ENCODE peak calls at places on chromosomes 4 and X, in ten cellular contexts. One of them, this sample, is unnamed.

GRCh38 chrX:136121788-136122187 is 25.5 kb upstream of the FHL1 start:
- DNase-seq in thoracic aorta: no peak
- DNase-seq in WERI-Rb-1: no peak
- DNase-seq in GM23338: no peak
- DNase-seq in GM12865: no peak
- DNase-seq in neural progenitor cell: no peak
- DNase-seq in thyroid gland: no peak
- DNase-seq in fibroblast of pulmonary artery: peak
- DNase-seq in foreskin fibroblast: no peak
- DNase-seq in left ventricle myocardium inferior: no peak
- DNase-seq in this sample: peak

GRCh38 chr4:130486841-130487240 is 1390.9 kb downstream of the C4orf33 start:
- DNase-seq in thoracic aorta: no peak
- DNase-seq in WERI-Rb-1: no peak
- DNase-seq in foreskin fibroblast: no peak
- DNase-seq in GM12865: no peak
- DNase-seq in GM23338: no peak
- DNase-seq in thyroid gland: no peak
- DNase-seq in fibroblast of pulmonary artery: no peak
- DNase-seq in left ventricle myocardium inferior: no peak
- DNase-seq in neural progenitor cell: no peak
- DNase-seq in this sample: no peak

GRCh38 chr4:142516686-142517145 is 329.4 kb downstream of the INPP4B start:
- DNase-seq in GM12865: no peak
- DNase-seq in neural progenitor cell: peak
- DNase-seq in left ventricle myocardium inferior: no peak
- DNase-seq in foreskin fibroblast: peak
- DNase-seq in fibroblast of pulmonary artery: peak
- DNase-seq in thyroid gland: no peak
- DNase-seq in GM23338: no peak
- DNase-seq in WERI-Rb-1: no peak
- DNase-seq in thoracic aorta: no peak
- DNase-seq in this sample: peak

GRCh38 chr4:42605264-42605663 is 51.6 kb downstream of the ATP8A1 start:
- DNase-seq in foreskin fibroblast: no peak
- DNase-seq in thoracic aorta: no peak
- DNase-seq in fibroblast of pulmonary artery: no peak
- DNase-seq in GM12865: no peak
- DNase-seq in left ventricle myocardium inferior: no peak
- DNase-seq in WERI-Rb-1: no peak
- DNase-seq in neural progenitor cell: no peak
- DNase-seq in GM23338: no peak
- DNase-seq in thyroid gland: peak
- DNase-seq in this sample: no peak

GRCh38 chrX:34557733-34558132 is 99.4 kb downstream of the TMEM47 start:
- DNase-seq in GM23338: peak
- DNase-seq in foreskin fibroblast: no peak
- DNase-seq in thyroid gland: no peak
- DNase-seq in WERI-Rb-1: no peak
- DNase-seq in GM12865: no peak
- DNase-seq in thoracic aorta: no peak
- DNase-seq in neural progenitor cell: no peak
- DNase-seq in left ventricle myocardium inferior: no peak
- DNase-seq in fibroblast of pulmonary artery: no peak
- DNase-seq in this sample: no peak

GRCh38 chrX:129637217-129638109 is 17.3 kb downstream of the APLN start:
- DNase-seq in neural progenitor cell: peak
- DNase-seq in GM23338: peak
- DNase-seq in foreskin fibroblast: peak
- DNase-seq in thyroid gland: peak
- DNase-seq in thoracic aorta: no peak
- DNase-seq in left ventricle myocardium inferior: peak
- DNase-seq in fibroblast of pulmonary artery: peak
- DNase-seq in WERI-Rb-1: peak
- DNase-seq in GM12865: peak
- DNase-seq in this sample: peak

GRCh38 chr4:174215055-174215454 is 68.4 kb downstream of the FBXO8 start:
- DNase-seq in foreskin fibroblast: no peak
- DNase-seq in thyroid gland: no peak
- DNase-seq in WERI-Rb-1: no peak
- DNase-seq in thoracic aorta: no peak
- DNase-seq in neural progenitor cell: no peak
- DNase-seq in fibroblast of pulmonary artery: no peak
- DNase-seq in left ventricle myocardium inferior: no peak
- DNase-seq in GM12865: no peak
- DNase-seq in GM23338: no peak
- DNase-seq in this sample: no peak

GRCh38 chrX:119573840-119574393 is 446 bp upstream of the UBE2A start:
- DNase-seq in foreskin fibroblast: peak
- DNase-seq in GM23338: peak
- DNase-seq in GM12865: peak
- DNase-seq in thyroid gland: peak
- DNase-seq in left ventricle myocardium inferior: peak
- DNase-seq in fibroblast of pulmonary artery: peak
- DNase-seq in thoracic aorta: peak
- DNase-seq in WERI-Rb-1: peak
- DNase-seq in neural progenitor cell: no peak
- DNase-seq in this sample: peak

GRCh38 chrX:152343306-152343705 is 107.8 kb downstream of the GABRA3 start:
- DNase-seq in WERI-Rb-1: no peak
- DNase-seq in GM23338: peak
- DNase-seq in foreskin fibroblast: no peak
- DNase-seq in GM12865: no peak
- DNase-seq in thoracic aorta: no peak
- DNase-seq in thyroid gland: no peak
- DNase-seq in left ventricle myocardium inferior: no peak
- DNase-seq in fibroblast of pulmonary artery: no peak
- DNase-seq in neural progenitor cell: no peak
- DNase-seq in this sample: no peak

GRCh38 chrX:49106930-49107329 is 16.6 kb downstream of the GPKOW start:
- DNase-seq in GM12865: peak
- DNase-seq in GM23338: peak
- DNase-seq in thoracic aorta: no peak
- DNase-seq in left ventricle myocardium inferior: peak
- DNase-seq in thyroid gland: peak
- DNase-seq in neural progenitor cell: peak
- DNase-seq in WERI-Rb-1: peak
- DNase-seq in fibroblast of pulmonary artery: peak
- DNase-seq in foreskin fibroblast: peak
- DNase-seq in this sample: peak

GRCh38 chrX:150084474-150085229 is 146.4 kb upstream of the EOLA2 start:
- DNase-seq in thoracic aorta: no peak
- DNase-seq in thyroid gland: no peak
- DNase-seq in GM12865: no peak
- DNase-seq in GM23338: no peak
- DNase-seq in neural progenitor cell: no peak
- DNase-seq in fibroblast of pulmonary artery: peak
- DNase-seq in WERI-Rb-1: no peak
- DNase-seq in foreskin fibroblast: peak
- DNase-seq in left ventricle myocardium inferior: no peak
- DNase-seq in this sample: peak

GRCh38 chr4:158580064-158580463 is 58.4 kb downstream of the RXFP1 start:
- DNase-seq in GM23338: peak
- DNase-seq in WERI-Rb-1: no peak
- DNase-seq in thyroid gland: no peak
- DNase-seq in left ventricle myocardium inferior: no peak
- DNase-seq in fibroblast of pulmonary artery: no peak
- DNase-seq in foreskin fibroblast: no peak
- DNase-seq in GM12865: no peak
- DNase-seq in neural progenitor cell: peak
- DNase-seq in thoracic aorta: no peak
- DNase-seq in this sample: no peak

GRCh38 chr4:165027762-165028402 is 3.9 kb upstream of the TRIM60 start:
- DNase-seq in neural progenitor cell: no peak
- DNase-seq in GM12865: no peak
- DNase-seq in WERI-Rb-1: no peak
- DNase-seq in fibroblast of pulmonary artery: peak
- DNase-seq in left ventricle myocardium inferior: no peak
- DNase-seq in foreskin fibroblast: no peak
- DNase-seq in GM23338: no peak
- DNase-seq in thoracic aorta: no peak
- DNase-seq in thyroid gland: no peak
- DNase-seq in this sample: no peak

GRCh38 chr4:1365271-1366178 is 18.5 kb downstream of the UVSSA start:
- DNase-seq in neural progenitor cell: no peak
- DNase-seq in thoracic aorta: no peak
- DNase-seq in foreskin fibroblast: no peak
- DNase-seq in left ventricle myocardium inferior: peak
- DNase-seq in GM23338: peak
- DNase-seq in fibroblast of pulmonary artery: no peak
- DNase-seq in WERI-Rb-1: no peak
- DNase-seq in thyroid gland: peak
- DNase-seq in GM12865: no peak
- DNase-seq in this sample: no peak

GRCh38 chr4:132101526-132101925 is 1047.6 kb upstream of the PCDH10 start:
- DNase-seq in thyroid gland: no peak
- DNase-seq in GM23338: no peak
- DNase-seq in neural progenitor cell: no peak
- DNase-seq in foreskin fibroblast: peak
- DNase-seq in fibroblast of pulmonary artery: peak
- DNase-seq in thoracic aorta: no peak
- DNase-seq in WERI-Rb-1: no peak
- DNase-seq in left ventricle myocardium inferior: no peak
- DNase-seq in GM12865: no peak
- DNase-seq in this sample: peak

GRCh38 chr4:128379860-128380259 is 92.2 kb upstream of the PGRMC2 start:
- DNase-seq in GM12865: peak
- DNase-seq in fibroblast of pulmonary artery: peak
- DNase-seq in WERI-Rb-1: peak
- DNase-seq in GM23338: peak
- DNase-seq in thoracic aorta: no peak
- DNase-seq in foreskin fibroblast: no peak
- DNase-seq in thyroid gland: peak
- DNase-seq in left ventricle myocardium inferior: peak
- DNase-seq in neural progenitor cell: peak
- DNase-seq in this sample: peak
- TF ChIP-seq CTCF in GM12865: peak
- TF ChIP-seq CTCF in fibroblast of pulmonary artery: peak
- TF ChIP-seq CTCF in WERI-Rb-1: peak
- TF ChIP-seq CTCF in GM23338: peak
- TF ChIP-seq CTCF in thoracic aorta: peak
- TF ChIP-seq CTCF in foreskin fibroblast: peak
- TF ChIP-seq CTCF in thyroid gland: no peak
- TF ChIP-seq CTCF in left ventricle myocardium inferior: peak
- TF ChIP-seq CTCF in neural progenitor cell: peak
- TF ChIP-seq CTCF in this sample: peak

GRCh38 chrX:69264134-69264533 is 98.9 kb upstream of the PJA1 start:
- DNase-seq in left ventricle myocardium inferior: no peak
- DNase-seq in WERI-Rb-1: no peak
- DNase-seq in neural progenitor cell: peak
- DNase-seq in thyroid gland: no peak
- DNase-seq in fibroblast of pulmonary artery: no peak
- DNase-seq in foreskin fibroblast: no peak
- DNase-seq in GM23338: peak
- DNase-seq in GM12865: no peak
- DNase-seq in thoracic aorta: no peak
- DNase-seq in this sample: no peak
- H3K4me3 ChIP-seq in left ventricle myocardium inferior: no peak
- H3K4me3 ChIP-seq in WERI-Rb-1: no peak
- H3K4me3 ChIP-seq in neural progenitor cell: peak
- H3K4me3 ChIP-seq in thyroid gland: no peak
- H3K4me3 ChIP-seq in fibroblast of pulmonary artery: no peak
- H3K4me3 ChIP-seq in foreskin fibroblast: no peak
- H3K4me3 ChIP-seq in GM23338: no peak
- H3K4me3 ChIP-seq in GM12865: no peak
- H3K4me3 ChIP-seq in thoracic aorta: no peak
- H3K4me3 ChIP-seq in this sample: no peak

GRCh38 chr4:3786196-3786869 is 20.1 kb downstream of the ADRA2C start:
- DNase-seq in thoracic aorta: no peak
- DNase-seq in thyroid gland: peak
- DNase-seq in GM12865: no peak
- DNase-seq in foreskin fibroblast: no peak
- DNase-seq in GM23338: no peak
- DNase-seq in left ventricle myocardium inferior: no peak
- DNase-seq in neural progenitor cell: no peak
- DNase-seq in WERI-Rb-1: no peak
- DNase-seq in fibroblast of pulmonary artery: no peak
- DNase-seq in this sample: no peak
- TF ChIP-seq CTCF in thoracic aorta: peak
- TF ChIP-seq CTCF in thyroid gland: no peak
- TF ChIP-seq CTCF in GM12865: no peak
- TF ChIP-seq CTCF in foreskin fibroblast: no peak
- TF ChIP-seq CTCF in GM23338: no peak
- TF ChIP-seq CTCF in left ventricle myocardium inferior: peak
- TF ChIP-seq CTCF in neural progenitor cell: no peak
- TF ChIP-seq CTCF in WERI-Rb-1: no peak
- TF ChIP-seq CTCF in fibroblast of pulmonary artery: no peak
- TF ChIP-seq CTCF in this sample: no peak

GRCh38 chr4:81757706-81758105 is 286.0 kb upstream of the RASGEF1B start:
- DNase-seq in thyroid gland: no peak
- DNase-seq in GM12865: no peak
- DNase-seq in thoracic aorta: no peak
- DNase-seq in GM23338: peak
- DNase-seq in fibroblast of pulmonary artery: no peak
- DNase-seq in neural progenitor cell: peak
- DNase-seq in WERI-Rb-1: no peak
- DNase-seq in left ventricle myocardium inferior: no peak
- DNase-seq in foreskin fibroblast: no peak
- DNase-seq in this sample: no peak
- H3K4me3 ChIP-seq in thyroid gland: no peak
- H3K4me3 ChIP-seq in GM12865: no peak
- H3K4me3 ChIP-seq in thoracic aorta: no peak
- H3K4me3 ChIP-seq in GM23338: no peak
- H3K4me3 ChIP-seq in fibroblast of pulmonary artery: no peak
- H3K4me3 ChIP-seq in neural progenitor cell: no peak
- H3K4me3 ChIP-seq in WERI-Rb-1: no peak
- H3K4me3 ChIP-seq in left ventricle myocardium inferior: no peak
- H3K4me3 ChIP-seq in foreskin fibroblast: no peak
- H3K4me3 ChIP-seq in this sample: no peak

GRCh38 chr4:168945291-168945690 is 64.8 kb downstream of the CBR4 start:
- DNase-seq in fibroblast of pulmonary artery: no peak
- DNase-seq in foreskin fibroblast: no peak
- DNase-seq in thyroid gland: no peak
- DNase-seq in left ventricle myocardium inferior: no peak
- DNase-seq in GM23338: no peak
- DNase-seq in GM12865: no peak
- DNase-seq in WERI-Rb-1: no peak
- DNase-seq in thoracic aorta: no peak
- DNase-seq in neural progenitor cell: peak
- DNase-seq in this sample: no peak

DNA sequence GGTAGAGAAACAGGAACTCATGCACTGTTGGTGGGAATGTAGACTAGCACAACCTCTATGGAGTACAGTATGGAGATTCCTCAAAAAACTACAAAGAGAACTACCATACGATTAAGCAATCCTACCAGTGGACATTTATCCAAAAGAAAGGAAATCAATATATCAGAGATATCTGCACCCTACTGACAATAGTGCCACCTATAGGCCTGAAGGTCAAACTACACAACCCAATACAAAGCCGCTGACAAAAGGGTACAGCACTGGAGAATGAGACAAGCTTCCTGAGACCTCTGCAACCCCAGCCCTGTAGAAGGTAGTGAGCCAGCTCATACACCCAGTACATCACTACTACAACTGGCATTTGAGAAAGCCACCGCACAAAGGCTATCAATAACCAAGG is 67.1 kb downstream of the CBR4 start:
- DNase-seq in WERI-Rb-1: no peak
- DNase-seq in fibroblast of pulmonary artery: no peak
- DNase-seq in foreskin fibroblast: no peak
- DNase-seq in thoracic aorta: no peak
- DNase-seq in GM23338: peak
- DNase-seq in GM12865: peak
- DNase-seq in neural progenitor cell: no peak
- DNase-seq in left ventricle myocardium inferior: no peak
- DNase-seq in thyroid gland: no peak
- DNase-seq in this sample: no peak
- TF ChIP-seq CTCF in WERI-Rb-1: peak
- TF ChIP-seq CTCF in fibroblast of pulmonary artery: peak
- TF ChIP-seq CTCF in foreskin fibroblast: peak
- TF ChIP-seq CTCF in thoracic aorta: peak
- TF ChIP-seq CTCF in GM23338: peak
- TF ChIP-seq CTCF in GM12865: peak
- TF ChIP-seq CTCF in neural progenitor cell: peak
- TF ChIP-seq CTCF in left ventricle myocardium inferior: peak
- TF ChIP-seq CTCF in thyroid gland: no peak
- TF ChIP-seq CTCF in this sample: peak